ENCODE peak calls at places on chromosomes 3 and 15, in nine cellular contexts. V is sigmoid colon, H is bronchial epithelial cell, Y is AG10803, S is HFFc6, D is fibroblast of pulmonary artery, K is heart left ventricle, X is thyroid gland, E is fibroblast of mammary gland. F is an unnamed sample.

GRCh38 chr3:24657870-24658535 is 163.4 kb upstream of the THRB start:
- DNase-seq in E (no peak), V (no peak), D (no peak), S (no peak), K (no peak), Y (no peak), X (no peak), H (peak), F (no peak)

GRCh38 chr3:139343895-139344856 is at the start of gene MRPS22:
- DNase-seq in D (peak), Y (peak), H (peak), X (peak), S (peak), K (peak), E (peak), V (peak), F (peak)

GRCh38 chr3:97720417-97720816 is 44.1 kb upstream of the ARL6 start:
- DNase-seq in X (no peak), S (no peak), Y (peak), E (peak), K (no peak), D (no peak), H (peak), V (no peak), F (no peak)

GRCh38 chr3:16233806-16234205 is 30.9 kb downstream of the DPH3 start:
- DNase-seq in X (no peak), H (no peak), V (no peak), E (no peak), Y (no peak), K (no peak), D (no peak), S (no peak), F (no peak)

GRCh38 chr3:65672071-65672470 is 366.6 kb downstream of the MAGI1 start:
- DNase-seq in E (no peak), V (no peak), K (no peak), D (no peak), H (no peak), S (no peak), Y (no peak), X (no peak), F (no peak)

GRCh38 chr3:33908209-33908851 is 109.9 kb downstream of the PDCD6IP start:
- DNase-seq in K (no peak), Y (no peak), H (no peak), V (no peak), E (no peak), D (no peak), X (no peak), S (no peak), F (no peak)

GRCh38 chr15:43225201-43225949 is 4.6 kb upstream of the EPB42 start:
- DNase-seq in S (peak), E (peak), H (peak), Y (peak), V (no peak), K (no peak), D (peak), X (peak), F (peak)

GRCh38 chr3:99663981-99664380 is 25.6 kb downstream of the COL8A1 start:
- DNase-seq in H (no peak), E (no peak), Y (no peak), X (peak), S (no peak), V (no peak), D (no peak), K (no peak), F (no peak)

GRCh38 chr15:65077981-65078352 is 1.4 kb downstream of the KBTBD13 start:
- DNase-seq in V (peak), S (no peak), D (peak), K (peak), Y (peak), X (peak), E (peak), H (peak), F (no peak)

GRCh38 chr15:99536422-99537033 is 29.3 kb upstream of the MEF2A start:
- DNase-seq in D (peak), V (peak), Y (peak), H (peak), E (peak), X (peak), K (no peak), S (peak), F (peak)

GRCh38 chr3:48398701-48399386 is 26.8 kb downstream of the FBXW12 start:
- DNase-seq in H (no peak), Y (no peak), V (no peak), E (no peak), S (no peak), K (peak), D (no peak), X (no peak), F (no peak)

GRCh38 chr3:178584722-178585121 is 48.5 kb downstream of the KCNMB2 start:
- DNase-seq in S (no peak), X (no peak), Y (no peak), D (no peak), V (no peak), K (no peak), H (no peak), E (no peak), F (no peak)

GRCh38 chr3:37741644-37742043 is 120.0 kb upstream of the CTDSPL start:
- DNase-seq in Y (no peak), H (peak), D (no peak), X (peak), K (peak), E (peak), V (peak), S (no peak), F (peak)

GRCh38 chr3:105414841-105415240 is 48.1 kb downstream of the ALCAM start:
- DNase-seq in D (peak), K (no peak), X (no peak), S (no peak), H (no peak), E (peak), Y (no peak), V (no peak), F (peak)

GRCh38 chr3:177050466-177051237 is 146.6 kb downstream of the TBL1XR1 start:
- DNase-seq in D (peak), K (no peak), Y (peak), V (no peak), E (peak), H (peak), X (no peak), S (peak), F (peak)

GRCh38 chr3:72336821-72337479 is 511.3 kb downstream of the SHQ1 start:
- DNase-seq in K (peak), V (peak), D (peak), S (no peak), X (peak), Y (peak), H (peak), E (peak), F (peak)

GRCh38 chr3:126512026-126512425 is 5.5 kb downstream of the UROC1 start:
- DNase-seq in K (peak), V (peak), X (no peak), H (no peak), Y (no peak), S (no peak), E (no peak), D (no peak), F (no peak)

GRCh38 chr15:20357139-20358065 is 184.2 kb downstream of the GOLGA6L6 start:
- DNase-seq in E (no peak), V (peak), H (no peak), Y (no peak), K (peak), D (no peak), X (no peak), S (no peak), F (no peak)
- TF ChIP-seq CTCF in E (no peak), V (no peak), H (no peak), Y (no peak), K (no peak), D (no peak), X (no peak), S (no peak), F (no peak)

DNA sequence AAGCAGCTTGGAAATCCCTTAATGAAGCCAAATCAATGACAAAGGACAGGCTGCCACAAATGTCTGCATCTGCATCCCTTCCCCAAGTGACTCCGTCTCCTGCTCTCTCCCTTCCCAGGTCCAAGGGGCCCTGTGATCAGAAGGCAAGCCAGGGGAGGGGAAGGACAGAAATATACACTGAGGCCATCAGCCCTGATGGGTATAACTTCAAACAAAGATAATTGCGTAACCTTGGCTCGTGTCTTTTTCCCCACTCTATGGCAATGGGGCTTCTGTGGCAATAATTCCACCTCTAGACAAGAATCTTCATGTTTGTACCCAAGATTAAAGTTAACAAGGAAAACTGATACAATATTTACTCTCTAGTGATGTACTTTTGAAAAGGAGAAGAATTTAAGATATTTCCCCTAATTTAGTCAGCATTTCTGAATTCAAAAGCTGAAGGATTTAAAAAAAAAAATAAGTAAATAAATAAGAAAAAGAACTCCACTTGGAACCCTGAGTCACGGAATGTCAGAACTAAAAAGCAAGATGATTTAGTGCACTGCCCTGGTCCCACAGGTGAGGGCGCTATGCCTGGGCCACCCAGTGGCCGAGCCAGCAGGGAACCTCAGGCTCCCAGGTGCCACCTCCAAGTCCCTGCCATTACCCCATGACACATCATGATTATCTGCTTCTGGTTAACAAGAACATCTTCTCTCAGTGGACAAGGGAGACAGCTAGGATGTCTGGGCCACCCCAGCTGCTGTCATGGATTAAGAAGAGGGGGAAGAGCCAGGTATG is 154.5 kb downstream of the STT3B start:
- DNase-seq in E (no peak), X (no peak), H (no peak), Y (no peak), V (no peak), D (no peak), K (no peak), S (no peak), F (no peak)
- TF ChIP-seq CTCF in E (no peak), X (no peak), H (peak), Y (no peak), V (no peak), D (no peak), K (no peak), S (peak), F (no peak)

GRCh38 chr3:9729419-9729818 is 2.1 kb upstream of the BRPF1 start:
- DNase-seq in K (no peak), H (no peak), V (no peak), S (no peak), Y (no peak), E (no peak), D (no peak), X (no peak), F (no peak)

GRCh38 chr3:9730747-9731205 is 759 bp upstream of the BRPF1 start:
- DNase-seq in D (peak), X (no peak), E (no peak), K (no peak), V (no peak), Y (peak), H (no peak), S (no peak), F (peak)

GRCh38 chr3:9727743-9728142 is 3.8 kb upstream of the BRPF1 start:
- DNase-seq in V (no peak), X (no peak), Y (no peak), K (no peak), D (peak), E (peak), H (peak), S (no peak), F (no peak)

GRCh38 chr3:9725775-9726174 is 5.8 kb upstream of the BRPF1 start:
- DNase-seq in E (peak), S (no peak), V (no peak), Y (no peak), H (no peak), D (no peak), K (no peak), X (no peak), F (no peak)

GRCh38 chr3:9727041-9727595 is 4.4 kb upstream of the BRPF1 start:
- DNase-seq in K (no peak), S (no peak), X (no peak), V (no peak), Y (no peak), D (no peak), H (peak), E (no peak), F (no peak)
- TF ChIP-seq CTCF in K (peak), S (peak), X (no peak), V (no peak), Y (peak), D (peak), H (peak), E (peak), F (no peak)

DNA sequence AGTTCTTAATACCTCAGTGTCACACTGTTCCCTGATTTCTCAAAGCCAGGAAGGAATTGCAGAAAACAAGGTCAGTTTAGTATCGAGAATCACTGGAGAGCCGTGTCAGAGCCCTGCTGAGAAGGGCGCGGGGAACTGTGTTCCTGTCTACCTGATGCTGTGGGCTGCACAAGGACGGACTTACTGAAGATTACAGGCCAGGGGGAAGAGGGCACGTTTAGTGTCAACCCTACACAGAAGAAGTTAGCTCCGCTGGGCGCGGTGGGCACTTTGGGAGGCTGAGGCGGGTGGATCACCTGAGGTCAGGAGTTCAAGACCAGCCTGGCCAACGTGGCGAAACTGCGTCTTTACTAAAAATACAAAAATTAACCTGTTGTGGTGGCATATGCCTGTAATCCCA is 104.1 kb downstream of the APBA2 start:
- DNase-seq in K (peak), X (no peak), D (no peak), V (no peak), H (no peak), E (no peak), S (no peak), Y (no peak), F (no peak)
- TF ChIP-seq CTCF in K (no peak), X (no peak), D (no peak), V (no peak), H (no peak), E (no peak), S (no peak), Y (no peak), F (no peak)

DNA sequence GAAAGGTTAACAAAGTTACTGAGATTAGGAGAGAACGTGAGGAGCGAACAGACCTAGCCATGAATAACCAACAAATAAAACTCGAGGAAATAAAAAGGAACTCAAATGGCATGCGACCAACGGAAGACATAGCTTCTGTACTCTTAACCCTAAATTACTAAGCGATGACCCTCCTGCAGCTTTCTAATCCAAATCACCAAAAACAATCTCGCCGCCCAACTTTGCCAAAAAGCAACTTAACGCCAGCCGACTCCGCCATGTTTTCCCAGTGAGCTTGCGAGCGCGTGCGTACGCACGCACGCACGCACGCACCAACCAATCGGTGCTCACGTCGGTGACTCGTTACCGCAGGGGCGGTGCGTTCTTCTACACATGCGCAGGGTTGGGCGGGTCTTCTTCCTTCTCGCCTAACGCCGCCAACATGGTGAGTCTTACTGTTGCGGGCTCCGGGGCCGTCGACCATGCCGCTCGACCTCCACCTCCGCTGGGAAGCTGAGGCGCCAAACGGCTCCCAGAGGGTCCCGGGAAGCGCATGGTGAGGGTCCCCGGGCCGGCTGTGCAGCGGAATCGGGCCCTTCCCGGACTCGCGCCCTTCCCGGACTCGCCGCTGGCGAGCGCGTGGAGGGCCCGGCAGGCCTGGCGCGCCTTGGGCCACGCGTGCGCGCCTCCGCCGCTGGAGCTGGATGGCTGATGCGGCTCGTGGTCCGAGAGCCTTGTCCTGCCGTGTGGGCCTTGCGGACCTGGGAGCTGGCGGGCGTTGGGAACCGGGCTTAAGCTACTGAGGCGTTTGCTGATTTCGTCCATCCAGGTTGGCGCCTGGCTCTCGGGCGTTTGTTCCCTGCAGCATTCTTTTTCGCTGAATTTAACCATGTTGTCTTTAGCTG is at the start of gene RPL14:
- DNase-seq in K (peak), S (peak), V (peak), E (peak), H (peak), Y (peak), D (peak), X (peak), F (peak)
- TF ChIP-seq CTCF in K (no peak), S (no peak), V (no peak), E (no peak), H (no peak), Y (no peak), D (no peak), X (no peak), F (no peak)

GRCh38 chr3:143428351-143428750 is 308.8 kb downstream of the CHST2 start:
- DNase-seq in E (no peak), H (no peak), S (no peak), D (no peak), V (no peak), Y (no peak), X (no peak), K (no peak), F (no peak)

GRCh38 chr3:143430582-143430981 is 311.0 kb downstream of the CHST2 start:
- DNase-seq in V (no peak), D (no peak), X (no peak), S (no peak), Y (no peak), E (no peak), H (no peak), K (no peak), F (no peak)

GRCh38 chr3:143429628-143430514 is 310.3 kb downstream of the CHST2 start:
- DNase-seq in X (no peak), H (peak), S (no peak), K (peak), E (no peak), Y (no peak), D (no peak), V (no peak), F (peak)

GRCh38 chr3:143436231-143436930 is 316.8 kb downstream of the CHST2 start:
- DNase-seq in Y (peak), E (peak), K (no peak), X (no peak), H (no peak), S (peak), V (no peak), D (no peak), F (peak)

DNA sequence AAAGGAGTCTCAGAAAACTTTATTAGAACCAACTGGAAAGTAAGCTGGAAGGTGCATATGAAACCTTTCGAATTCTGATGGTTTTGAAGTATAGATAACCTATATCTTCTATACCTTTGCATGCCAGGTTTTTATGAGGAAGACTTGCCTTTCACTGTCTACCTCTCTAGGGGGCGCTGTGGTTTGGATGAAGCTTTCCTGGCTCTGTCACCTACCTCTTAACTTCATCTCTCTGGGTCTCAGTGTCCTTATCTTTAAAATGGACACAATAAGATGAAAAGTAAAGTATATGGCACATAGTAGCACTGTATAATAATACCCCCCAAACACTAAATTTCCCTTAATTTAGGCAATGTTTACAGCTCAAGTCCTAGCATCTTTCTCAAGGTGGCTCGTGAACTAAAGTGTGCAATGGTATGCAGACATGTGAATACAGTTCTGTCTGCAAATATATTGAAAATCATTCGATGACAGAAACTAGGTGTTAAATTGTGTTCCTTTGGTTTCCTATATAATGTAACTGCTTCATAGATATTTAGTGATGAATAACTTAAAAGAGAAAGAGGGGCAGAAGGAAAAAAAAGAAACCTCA is 314.3 kb downstream of the CHST2 start:
- DNase-seq in D (no peak), S (no peak), X (no peak), E (peak), Y (no peak), K (no peak), V (no peak), H (no peak), F (no peak)
- TF ChIP-seq CTCF in D (peak), S (peak), X (no peak), E (peak), Y (peak), K (no peak), V (no peak), H (peak), F (peak)

DNA sequence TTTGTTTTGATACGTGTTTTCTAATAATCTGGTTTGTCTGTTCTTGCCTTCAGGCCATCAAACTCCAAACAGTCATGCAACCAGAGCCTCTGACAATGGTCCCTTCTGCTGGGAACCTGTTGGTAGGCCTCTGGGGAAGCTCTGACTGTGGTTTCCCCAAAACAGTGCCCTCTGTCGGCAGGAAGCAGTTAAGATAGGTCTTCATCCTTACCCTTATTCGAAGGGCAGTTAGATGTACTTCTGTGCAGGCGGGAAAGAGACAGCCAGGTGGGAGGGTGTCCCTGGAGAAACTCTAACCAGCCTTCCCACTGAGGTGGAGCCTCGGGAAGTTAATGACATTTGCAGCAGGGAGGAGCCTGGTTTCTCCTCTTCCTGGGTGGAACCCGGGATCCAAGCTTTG is 81.6 kb upstream of the CHMP2B start:
- DNase-seq in E (peak), S (peak), X (peak), V (no peak), K (no peak), H (peak), Y (peak), D (peak), F (peak)
- TF ChIP-seq CTCF in E (peak), S (peak), X (no peak), V (no peak), K (no peak), H (peak), Y (peak), D (peak), F (peak)

F was measured in fibroblast of lung.